ENCODE peak calls at places on chromosome X, in eight cellular contexts. S is SK-N-SH, R is foreskin fibroblast, Q is heart right ventricle, O is right lobe of liver, Z is left ventricle myocardium inferior, Y is cardiac fibroblast, J is sigmoid colon. U is an unnamed sample.

GRCh38 chrX:68307767-68308166 is 125.5 kb downstream of the OPHN1 start:
- DNase-seq in S (no peak), R (peak), Q (no peak), O (no peak), Z (no peak), Y (peak), J (no peak), U (no peak)

GRCh38 chrX:33285550-33285949 is 74.2 kb upstream of the DMD start:
- DNase-seq in S (no peak), R (no peak), Q (no peak), O (no peak), Z (no peak), Y (peak), J (no peak), U (no peak)

GRCh38 chrX:141214216-141214615 is 28.1 kb downstream of the SPANXC start:
- DNase-seq in S (no peak), R (peak), Q (no peak), O (no peak), Z (no peak), Y (peak), J (no peak), U (no peak)

GRCh38 chrX:68183612-68184214 is 249.6 kb downstream of the OPHN1 start:
- DNase-seq in S (peak), R (peak), Q (no peak), O (no peak), Z (no peak), Y (peak), J (no peak), U (peak)

GRCh38 chrX:8037593-8038348 is 110.6 kb upstream of the PNPLA4 start:
- DNase-seq in S (no peak), R (no peak), Q (no peak), O (no peak), Z (no peak), Y (no peak), J (no peak), U (no peak)

GRCh38 chrX:37578045-37578444 is 6.6 kb downstream of the LANCL3 start:
- DNase-seq in S (no peak), R (no peak), Q (no peak), O (no peak), Z (no peak), Y (no peak), J (no peak), U (no peak)

GRCh38 chrX:106951230-106951629 is 31.0 kb downstream of the CLDN2 start:
- DNase-seq in S (no peak), R (no peak), Q (no peak), O (no peak), Z (no peak), Y (no peak), J (no peak), U (no peak)

GRCh38 chrX:24846551-24847170 is 152.9 kb downstream of the POLA1 start:
- DNase-seq in S (no peak), R (peak), Q (no peak), O (no peak), Z (no peak), Y (peak), J (no peak), U (no peak)

GRCh38 chrX:78024349-78025108 is 55.1 kb upstream of the PGAM4 start:
- DNase-seq in S (peak), R (peak), Q (peak), O (no peak), Z (peak), Y (peak), J (no peak), U (peak)

GRCh38 chrX:132908891-132909290 is 49.5 kb downstream of the HS6ST2 start:
- DNase-seq in S (peak), R (no peak), Q (no peak), O (no peak), Z (no peak), Y (peak), J (no peak), U (no peak)

GRCh38 chrX:133838761-133839676 is 146.4 kb downstream of the GPC3 start:
- DNase-seq in S (peak), R (peak), Q (no peak), O (no peak), Z (no peak), Y (peak), J (no peak), U (peak)

GRCh38 chrX:111337067-111337466 is 66.8 kb upstream of the CAPN6 start:
- DNase-seq in S (no peak), R (no peak), Q (no peak), O (no peak), Z (no peak), Y (no peak), J (no peak), U (no peak)

GRCh38 chrX:116278819-116279218 is 108.3 kb downstream of the AGTR2 start:
- DNase-seq in S (no peak), R (no peak), Q (no peak), O (no peak), Z (no peak), Y (no peak), J (no peak), U (no peak)
- H3K4me3 ChIP-seq in S (no peak), R (no peak), Q (no peak), O (no peak), Z (no peak), Y (no peak), J (no peak), U (no peak)

DNA sequence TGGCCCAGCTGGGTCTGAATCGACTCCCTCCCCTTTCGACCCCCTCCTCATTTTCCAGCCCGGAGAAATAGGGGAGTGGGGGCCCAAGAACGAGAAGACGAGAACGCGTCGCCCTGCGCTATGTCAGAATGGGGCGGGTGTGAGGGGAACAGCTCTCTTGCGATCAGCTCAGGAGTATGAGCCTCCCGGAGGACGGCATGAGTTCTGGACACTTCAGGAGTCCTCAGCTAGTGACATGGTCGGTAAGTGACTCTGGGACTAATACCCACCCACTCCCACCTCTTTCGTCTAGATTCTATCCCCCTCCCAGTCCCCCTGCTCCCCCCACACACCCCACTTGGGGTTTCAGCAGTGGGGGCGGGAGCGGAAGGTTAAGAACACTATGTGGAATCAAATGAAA is 944 bp downstream of the KLF8 start:
- DNase-seq in S (no peak), R (peak), Q (no peak), O (no peak), Z (no peak), Y (peak), J (no peak), U (no peak)
- H3K4me3 ChIP-seq in S (peak), R (peak), Q (peak), O (no peak), Z (peak), Y (no peak), J (peak), U (no peak)

GRCh38 chrX:129585691-129586090 is 45.6 kb downstream of the OCRL start:
- DNase-seq in S (no peak), R (no peak), Q (no peak), O (no peak), Z (no peak), Y (no peak), J (no peak), U (no peak)

GRCh38 chrX:129585143-129585542 is 45.1 kb downstream of the OCRL start:
- DNase-seq in S (no peak), R (no peak), Q (no peak), O (no peak), Z (no peak), Y (no peak), J (no peak), U (no peak)

GRCh38 chrX:129577877-129578276 is 37.8 kb downstream of the OCRL start:
- DNase-seq in S (no peak), R (no peak), Q (no peak), O (no peak), Z (no peak), Y (peak), J (no peak), U (no peak)

GRCh38 chrX:129577473-129577872 is 37.4 kb downstream of the OCRL start:
- DNase-seq in S (peak), R (peak), Q (no peak), O (no peak), Z (no peak), Y (peak), J (no peak), U (no peak)

DNA sequence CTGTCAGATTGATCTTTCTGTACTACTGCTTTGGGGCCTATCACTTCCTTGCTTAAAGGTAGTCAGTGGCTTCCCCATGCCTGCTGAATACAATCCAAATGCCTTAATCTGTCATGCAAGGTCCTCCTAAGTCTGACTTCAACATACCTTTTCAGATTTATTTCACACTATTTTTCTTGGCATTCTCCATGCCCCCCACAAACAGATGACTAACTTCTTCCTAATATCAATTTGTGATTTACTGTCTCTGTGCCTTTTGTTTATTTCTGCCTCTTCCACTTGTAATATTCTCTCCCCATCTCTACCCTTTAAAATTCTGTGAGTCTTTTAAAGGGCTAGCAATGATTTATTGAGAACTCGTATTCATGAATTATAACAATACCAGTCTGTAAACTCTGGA is 41.8 kb downstream of the OCRL start:
- DNase-seq in S (no peak), R (no peak), Q (no peak), O (no peak), Z (no peak), Y (peak), J (no peak), U (no peak)
- H3K4me3 ChIP-seq in S (no peak), R (no peak), Q (no peak), O (no peak), Z (no peak), Y (no peak), J (no peak), U (no peak)

DNA sequence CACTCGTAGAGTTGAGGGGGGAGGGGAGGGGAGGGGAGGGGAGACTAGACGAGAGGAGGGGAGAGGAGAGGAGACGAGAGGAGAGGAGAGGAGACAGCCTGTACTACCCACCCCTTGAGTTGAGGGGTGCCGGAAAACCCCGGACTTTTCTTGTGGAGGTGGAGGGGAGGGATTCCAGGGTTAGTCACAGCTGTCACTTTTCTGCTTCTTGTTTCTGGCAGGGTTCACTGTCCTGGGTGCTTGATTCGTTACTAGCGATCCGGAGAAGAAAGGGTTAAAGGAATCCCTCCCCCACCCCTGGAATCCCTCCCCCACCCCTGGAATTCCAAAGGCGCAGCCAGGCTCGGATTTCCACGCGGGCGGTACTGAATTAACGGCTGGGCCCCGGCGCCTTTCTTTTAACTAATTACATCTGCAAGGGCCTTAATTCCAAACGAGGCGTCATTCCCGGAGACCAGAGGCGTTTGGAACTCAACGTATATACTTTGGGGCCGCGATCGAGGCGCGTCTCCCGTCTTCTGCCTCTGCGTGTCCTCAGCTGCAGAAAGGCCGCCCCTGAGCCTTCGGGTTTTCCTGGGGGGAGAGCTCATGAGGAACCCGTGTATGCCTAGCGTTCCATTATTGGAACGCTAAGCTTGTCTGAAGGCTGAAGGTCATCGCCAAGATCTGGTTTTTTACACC is 20.1 kb upstream of the CSF2RA start:
- DNase-seq in S (no peak), R (peak), Q (peak), O (no peak), Z (no peak), Y (no peak), J (no peak), U (no peak)
- H3K4me3 ChIP-seq in S (no peak), R (no peak), Q (peak), O (no peak), Z (peak), Y (no peak), J (peak), U (no peak)

DNA sequence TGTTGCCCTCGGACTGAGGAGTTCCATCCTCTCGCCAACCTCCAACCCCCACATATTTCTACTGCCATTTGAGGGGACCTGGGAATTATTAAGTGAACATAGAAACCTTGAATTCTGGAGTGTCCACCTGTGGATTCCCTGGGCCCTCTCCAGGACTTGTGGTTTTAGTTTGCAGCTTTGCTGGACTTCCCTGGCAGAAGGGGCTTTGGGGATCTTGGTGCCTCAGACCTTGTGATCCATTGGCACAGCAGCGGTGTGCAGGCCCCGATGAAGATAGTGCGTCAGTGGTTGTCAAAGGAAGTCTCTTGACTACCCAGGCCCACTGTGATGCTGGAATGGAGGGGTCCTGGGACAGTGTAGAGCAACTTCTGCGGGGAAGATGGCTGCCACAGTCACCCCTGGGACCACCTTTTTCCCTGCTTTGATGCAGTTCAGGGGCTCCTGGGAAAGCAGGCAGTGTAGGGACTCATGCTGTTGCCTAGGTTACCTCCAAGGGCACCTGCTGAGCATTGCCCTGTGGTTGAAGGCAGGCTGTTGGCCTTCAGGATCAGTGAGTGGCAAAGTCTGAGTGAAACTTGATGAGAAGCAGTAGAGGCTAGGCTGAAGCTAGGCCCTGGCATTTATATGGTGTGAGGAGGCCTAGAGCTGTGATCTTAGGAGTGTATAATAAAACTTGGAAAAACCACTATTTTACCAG is 2.1 kb downstream of the SLC16A2 start:
- DNase-seq in S (no peak), R (no peak), Q (no peak), O (no peak), Z (no peak), Y (no peak), J (no peak), U (no peak)
- H3K4me3 ChIP-seq in S (peak), R (peak), Q (peak), O (no peak), Z (peak), Y (peak), J (peak), U (no peak)

GRCh38 chrX:95536111-95536510 is 1148.5 kb upstream of the DIAPH2 start:
- DNase-seq in S (no peak), R (no peak), Q (no peak), O (no peak), Z (no peak), Y (no peak), J (no peak), U (no peak)
- H3K4me3 ChIP-seq in S (no peak), R (no peak), Q (no peak), O (no peak), Z (no peak), Y (no peak), J (no peak), U (no peak)

GRCh38 chrX:143869018-143869417 is 14.9 kb upstream of the UBE2NL start:
- DNase-seq in S (no peak), R (no peak), Q (no peak), O (no peak), Z (no peak), Y (no peak), J (no peak), U (no peak)

DNA sequence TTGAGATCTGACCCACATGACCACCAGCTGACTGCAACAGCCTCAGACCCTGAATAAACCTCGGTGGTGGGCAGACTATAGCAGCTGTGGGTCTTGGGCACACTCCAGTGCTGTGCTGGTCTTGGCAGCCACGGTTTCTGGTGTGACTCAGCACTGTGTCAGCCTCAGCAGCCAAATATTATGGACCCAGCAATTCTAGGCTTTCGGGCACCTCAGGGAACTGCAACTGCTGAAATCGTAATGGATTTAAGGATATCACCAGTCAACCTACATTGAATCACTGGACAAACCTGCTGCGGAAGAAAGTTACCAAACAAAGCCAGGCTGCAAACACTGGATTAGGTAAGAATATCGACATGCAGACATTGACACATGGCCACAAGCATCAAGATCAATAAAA is 10.5 kb upstream of the UBE2NL start:
- DNase-seq in S (peak), R (peak), Q (no peak), O (no peak), Z (no peak), Y (peak), J (no peak), U (no peak)
- H3K4me3 ChIP-seq in S (no peak), R (no peak), Q (no peak), O (no peak), Z (no peak), Y (no peak), J (no peak), U (no peak)

GRCh38 chrX:76407795-76408194 is 19.7 kb upstream of the MAGEE1 start:
- DNase-seq in S (no peak), R (no peak), Q (no peak), O (no peak), Z (no peak), Y (no peak), J (no peak), U (no peak)
- H3K4me3 ChIP-seq in S (no peak), R (no peak), Q (no peak), O (no peak), Z (no peak), Y (no peak), J (no peak), U (no peak)

GRCh38 chrX:83508006-83508405 is at the start of gene POU3F4:
- DNase-seq in S (no peak), R (no peak), Q (no peak), O (no peak), Z (no peak), Y (no peak), J (peak), U (no peak)

GRCh38 chrX:83508526-83509245 is 596 bp downstream of the POU3F4 start:
- DNase-seq in S (no peak), R (no peak), Q (no peak), O (no peak), Z (no peak), Y (no peak), J (no peak), U (no peak)

GRCh38 chrX:83511208-83511607 is 3.1 kb downstream of the POU3F4 start:
- DNase-seq in S (peak), R (no peak), Q (no peak), O (no peak), Z (no peak), Y (no peak), J (no peak), U (no peak)

GRCh38 chrX:83510466-83511181 is 2.5 kb downstream of the POU3F4 start:
- DNase-seq in S (peak), R (no peak), Q (no peak), O (no peak), Z (no peak), Y (no peak), J (no peak), U (no peak)

GRCh38 chrX:83509246-83509801 is 1.2 kb downstream of the POU3F4 start:
- DNase-seq in S (no peak), R (no peak), Q (no peak), O (no peak), Z (no peak), Y (no peak), J (no peak), U (no peak)
- H3K4me3 ChIP-seq in S (no peak), R (no peak), Q (no peak), O (no peak), Z (peak), Y (no peak), J (peak), U (no peak)

GRCh38 chrX:55695227-55696018 is 22.1 kb upstream of the RRAGB start:
- DNase-seq in S (no peak), R (no peak), Q (no peak), O (no peak), Z (no peak), Y (no peak), J (no peak), U (peak)
- H3K4me3 ChIP-seq in S (no peak), R (no peak), Q (no peak), O (no peak), Z (no peak), Y (no peak), J (no peak), U (no peak)